ENCODE peak calls at places on chromosomes 11 and 22, in five cellular contexts. Q, I, J, O and T are unnamed samples.

GRCh38 chr11:122440783-122441701 is 214.5 kb upstream of the UBASH3B start:
- DNase-seq in Q (peak), I (peak), J (peak), O (no peak), T (peak)

GRCh38 chr11:1084561-1085439 is 10.1 kb downstream of the MUC2 start:
- DNase-seq in Q (no peak), I (no peak), J (no peak), O (no peak), T (no peak)

GRCh38 chr11:66595245-66595904 is 2.4 kb downstream of the CCS start:
- DNase-seq in Q (peak), I (no peak), J (no peak), O (no peak), T (no peak)

GRCh38 chr22:47847281-47847890 is 1084.9 kb downstream of the TBC1D22A start:
- DNase-seq in Q (no peak), I (peak), J (no peak), O (no peak), T (no peak)

GRCh38 chr11:118379497-118379896 is 20.1 kb downstream of the UBE4A start:
- DNase-seq in Q (no peak), I (no peak), J (no peak), O (no peak), T (no peak)

GRCh38 chr11:45982656-45983470 is 60.4 kb downstream of the LARGE2 start:
- DNase-seq in Q (no peak), I (peak), J (no peak), O (peak), T (peak)

GRCh38 chr11:87265915-87266314 is 228.2 kb downstream of the TMEM135 start:
- DNase-seq in Q (no peak), I (no peak), J (no peak), O (no peak), T (no peak)

GRCh38 chr11:8693010-8693551 is 10.5 kb downstream of the RPL27A start:
- DNase-seq in Q (no peak), I (no peak), J (no peak), O (no peak), T (no peak)

GRCh38 chr11:61797263-61797944 is 4.7 kb downstream of the FEN1 start:
- DNase-seq in Q (peak), I (peak), J (peak), O (peak), T (peak)

GRCh38 chr11:105232021-105232420 is 92.5 kb upstream of the CARD18 start:
- DNase-seq in Q (no peak), I (no peak), J (no peak), O (no peak), T (no peak)

GRCh38 chr22:44360686-44361381 is 48.1 kb upstream of the SHISAL1 start:
- DNase-seq in Q (no peak), I (no peak), J (no peak), O (no peak), T (peak)

GRCh38 chr22:31250740-31251330 is 38.7 kb downstream of the LIMK2 start:
- DNase-seq in Q (no peak), I (no peak), J (no peak), O (no peak), T (no peak)

GRCh38 chr22:19122752-19123492 is 710 bp upstream of the DGCR2 start:
- DNase-seq in Q (no peak), I (no peak), J (no peak), O (no peak), T (no peak)

GRCh38 chr11:17476317-17477083 is at the start of gene ABCC8:
- DNase-seq in Q (no peak), I (peak), J (peak), O (peak), T (peak)

GRCh38 chr11:103773059-103773458 is 263.4 kb upstream of the DDI1 start:
- DNase-seq in Q (no peak), I (no peak), J (no peak), O (no peak), T (no peak)

GRCh38 chr22:40723396-40723933 is 44.2 kb downstream of the MCHR1 start:
- DNase-seq in Q (no peak), I (no peak), J (no peak), O (no peak), T (no peak)

GRCh38 chr11:19853901-19854300 is 141.3 kb downstream of the NAV2 start:
- DNase-seq in Q (no peak), I (no peak), J (no peak), O (no peak), T (no peak)

GRCh38 chr11:2554338-2555240 is 109.8 kb downstream of the KCNQ1 start:
- DNase-seq in Q (no peak), I (no peak), J (no peak), O (no peak), T (peak)

GRCh38 chr11:46133119-46133518 is 11.9 kb upstream of the PHF21A start:
- DNase-seq in Q (no peak), I (no peak), J (no peak), O (no peak), T (no peak)

GRCh38 chr11:87722756-87723599 is 452.3 kb downstream of the RAB38 start:
- DNase-seq in Q (peak), I (no peak), J (no peak), O (peak), T (peak)

GRCh38 chr22:42304021-42304790 is 33.8 kb upstream of the TCF20 start:
- DNase-seq in Q (no peak), I (peak), J (no peak), O (no peak), T (no peak)

GRCh38 chr11:114762437-114762836 is 84.1 kb downstream of the NXPE2 start:
- DNase-seq in Q (peak), I (peak), J (peak), O (no peak), T (peak)

GRCh38 chr11:32792948-32793475 is 1.4 kb downstream of the CCDC73 start:
- DNase-seq in Q (peak), I (peak), J (peak), O (peak), T (peak)

GRCh38 chr11:45296085-45296484 is 9.9 kb upstream of the SYT13 start:
- DNase-seq in Q (no peak), I (no peak), J (no peak), O (no peak), T (no peak)

GRCh38 chr11:70522613-70523311 is 124.4 kb downstream of the CTTN start:
- DNase-seq in Q (no peak), I (peak), J (peak), O (peak), T (peak)

GRCh38 chr22:32919629-32920028 is 118.1 kb downstream of the TIMP3 start:
- DNase-seq in Q (no peak), I (no peak), J (no peak), O (no peak), T (no peak)

GRCh38 chr22:42676059-42676607 is 26.9 kb upstream of the CYB5R3 start:
- DNase-seq in Q (no peak), I (no peak), J (no peak), O (no peak), T (no peak)

GRCh38 chr11:87359401-87359800 is 321.7 kb downstream of the TMEM135 start:
- DNase-seq in Q (no peak), I (no peak), J (no peak), O (peak), T (no peak)

GRCh38 chr11:97751405-97751804 is 1269.3 kb upstream of the CNTN5 start:
- DNase-seq in Q (no peak), I (no peak), J (no peak), O (no peak), T (no peak)

GRCh38 chr11:65500262-65501004 is 1.6 kb downstream of the MALAT1 start:
- DNase-seq in Q (no peak), I (peak), J (peak), O (peak), T (no peak)

GRCh38 chr11:85718991-85719807 is 33.2 kb upstream of the CCDC89 start:
- DNase-seq in Q (no peak), I (peak), J (peak), O (no peak), T (peak)

GRCh38 chr11:105236631-105237030 is 97.1 kb upstream of the CARD18 start:
- DNase-seq in Q (no peak), I (no peak), J (no peak), O (no peak), T (no peak)

GRCh38 chr22:24474221-24474620 is 20.9 kb upstream of the UPB1 start:
- DNase-seq in Q (no peak), I (no peak), J (no peak), O (no peak), T (no peak)

GRCh38 chr22:47776329-47776728 is 1013.9 kb downstream of the TBC1D22A start:
- DNase-seq in Q (no peak), I (no peak), J (no peak), O (no peak), T (peak)